ENCODE peak calls at places on chromosome 15, in six cellular contexts. C is A549, U is NB4, J is body of pancreas, R is IMR-90, O is erythroblast. Z is an unnamed sample.

GRCh38 chr15:60343221-60343970 is 54.4 kb downstream of the ANXA2 start:
- DNase-seq in C (no peak), U (no peak), J (no peak), R (no peak), O (no peak), Z (no peak)

GRCh38 chr15:49621327-49622210 is 721 bp downstream of the DTWD1 start:
- DNase-seq in C (no peak), U (peak; percentile 47), J (no peak), R (no peak), O (peak; percentile 55), Z (no peak)

GRCh38 chr15:31262143-31262530 is 64.5 kb upstream of the KLF13 start:
- DNase-seq in C (no peak), U (no peak), J (no peak), R (no peak), O (no peak), Z (peak; percentile 52)

GRCh38 chr15:88605507-88606436 is 15.4 kb upstream of the AEN start:
- DNase-seq in C (no peak), U (peak; percentile 37), J (peak; percentile 62), R (peak; percentile 29), O (peak; percentile 49), Z (no peak)

GRCh38 chr15:100635406-100636071 is 33.1 kb downstream of the ASB7 start:
- DNase-seq in C (no peak), U (no peak), J (no peak), R (no peak), O (no peak), Z (no peak)

GRCh38 chr15:78130466-78131294 is 565 bp downstream of the CIB2 start:
- DNase-seq in C (no peak), U (no peak), J (no peak), R (no peak), O (no peak), Z (peak; percentile 66)

GRCh38 chr15:73822998-73823397 is 50.4 kb upstream of the TBC1D21 start:
- DNase-seq in C (no peak), U (peak; percentile 20), J (no peak), R (peak; percentile 43), O (no peak), Z (no peak)

GRCh38 chr15:88543065-88543776 is 3.3 kb downstream of the DET1 start:
- DNase-seq in C (no peak), U (no peak), J (no peak), R (peak; percentile 37), O (peak; percentile 14), Z (no peak)

GRCh38 chr15:58222698-58223097 is 84.5 kb downstream of the AQP9 start:
- DNase-seq in C (no peak), U (peak; percentile 24), J (no peak), R (peak; percentile 37), O (no peak), Z (no peak)

GRCh38 chr15:99051308-99051707 is 43.7 kb upstream of the PGPEP1L start:
- DNase-seq in C (no peak), U (no peak), J (no peak), R (no peak), O (no peak), Z (no peak)

GRCh38 chr15:49423021-49423420 is at the start of gene FGF7:
- DNase-seq in C (no peak), U (peak; percentile 14), J (no peak), R (peak; percentile 88), O (no peak), Z (peak; percentile 56)

GRCh38 chr15:25689592-25689991 is 173.5 kb downstream of the ATP10A start:
- DNase-seq in C (no peak), U (no peak), J (peak; percentile 6), R (no peak), O (no peak), Z (peak; percentile 53)

GRCh38 chr15:61500951-61501350 is 271.8 kb upstream of the RORA start:
- DNase-seq in C (no peak), U (no peak), J (no peak), R (no peak), O (no peak), Z (no peak)

GRCh38 chr15:39666671-39667070 is 85.8 kb downstream of the THBS1 start:
- DNase-seq in C (no peak), U (no peak), J (no peak), R (peak; percentile 72), O (no peak), Z (no peak)

GRCh38 chr15:37040072-37040742 is 60.1 kb downstream of the MEIS2 start:
- DNase-seq in C (no peak), U (no peak), J (no peak), R (no peak), O (peak; percentile 25), Z (no peak)

GRCh38 chr15:38378162-38378560 is 75.8 kb upstream of the FAM98B start:
- DNase-seq in C (no peak), U (peak; percentile 2), J (peak; percentile 76), R (peak; percentile 36), O (peak; percentile 23), Z (peak; percentile 67)

GRCh38 chr15:59941612-59942011 is 62.5 kb upstream of the FOXB1 start:
- DNase-seq in C (no peak), U (no peak), J (no peak), R (no peak), O (no peak), Z (no peak)

GRCh38 chr15:101009176-101009575 is 90.0 kb downstream of the LRRK1 start:
- DNase-seq in C (no peak), U (no peak), J (no peak), R (no peak), O (no peak), Z (peak; percentile 29)

GRCh38 chr15:40300367-40300766 is 7.4 kb downstream of the PLCB2 start:
- DNase-seq in C (no peak), U (no peak), J (no peak), R (no peak), O (no peak), Z (no peak)

GRCh38 chr15:49270541-49271421 is 100.7 kb downstream of the GALK2 start:
- DNase-seq in C (no peak), U (no peak), J (no peak), R (peak; percentile 69), O (no peak), Z (no peak)

GRCh38 chr15:66734961-66735908 is 33.2 kb downstream of the SMAD6 start:
- DNase-seq in C (no peak), U (no peak), J (no peak), R (no peak), O (no peak), Z (peak; percentile 60)

GRCh38 chr15:25862469-25863066 is 559 bp downstream of the ATP10A start:
- DNase-seq in C (no peak), U (no peak), J (no peak), R (no peak), O (no peak), Z (no peak)

GRCh38 chr15:73787621-73788020 is 34.5 kb upstream of the INSYN1 start:
- DNase-seq in C (no peak), U (no peak), J (no peak), R (no peak), O (no peak), Z (no peak)

GRCh38 chr15:80780416-80781221 is 1.4 kb downstream of the CEMIP start:
- DNase-seq in C (peak; percentile 57), U (no peak), J (peak; percentile 24), R (peak; percentile 62), O (peak; percentile 6), Z (no peak)

GRCh38 chr15:39362832-39363561 is 217.9 kb upstream of the THBS1 start:
- DNase-seq in C (no peak), U (no peak), J (no peak), R (peak; percentile 96), O (no peak), Z (no peak)

GRCh38 chr15:89674526-89674925 is 4.6 kb downstream of the PLIN1 start:
- DNase-seq in C (no peak), U (no peak), J (no peak), R (no peak), O (no peak), Z (no peak)

GRCh38 chr15:52790166-52790708 is at the start of gene ONECUT1:
- DNase-seq in C (peak; percentile 79), U (peak; percentile 62), J (peak; percentile 87), R (peak; percentile 2), O (peak; percentile 36), Z (no peak)

GRCh38 chr15:39908186-39908585 is 11.9 kb downstream of the GPR176 start:
- DNase-seq in C (no peak), U (no peak), J (no peak), R (peak; percentile 96), O (no peak), Z (no peak)

GRCh38 chr15:43516801-43517353 is 531 bp upstream of the MAP1A start:
- DNase-seq in C (no peak), U (no peak), J (no peak), R (peak; percentile 68), O (no peak), Z (no peak)

GRCh38 chr15:90579213-90579612 is 49.5 kb downstream of the CRTC3 start:
- DNase-seq in C (no peak), U (peak; percentile 62), J (no peak), R (no peak), O (no peak), Z (no peak)

GRCh38 chr15:84981054-84981710 is 474 bp upstream of the PDE8A start:
- DNase-seq in C (peak; percentile 99), U (peak; percentile 99), J (peak; percentile 96), R (peak; percentile 96), O (peak; percentile 97), Z (peak; percentile 97)
- TF ChIP-seq POLR2A in C (peak; percentile 25), U (peak; percentile 14), J (peak; percentile 71), R (no peak), O (no peak), Z (no peak)

GRCh38 chr15:96330450-96331140 is at the start of gene NR2F2:
- DNase-seq in C (peak; percentile 91), U (peak; percentile 98), J (peak; percentile 98), R (peak; percentile 99), O (peak; percentile 81), Z (peak; percentile 99)
- TF ChIP-seq POLR2A in C (peak; percentile 63), U (peak; percentile 74), J (peak; percentile 97), R (peak; percentile 88), O (no peak), Z (peak; percentile 95)

DNA sequence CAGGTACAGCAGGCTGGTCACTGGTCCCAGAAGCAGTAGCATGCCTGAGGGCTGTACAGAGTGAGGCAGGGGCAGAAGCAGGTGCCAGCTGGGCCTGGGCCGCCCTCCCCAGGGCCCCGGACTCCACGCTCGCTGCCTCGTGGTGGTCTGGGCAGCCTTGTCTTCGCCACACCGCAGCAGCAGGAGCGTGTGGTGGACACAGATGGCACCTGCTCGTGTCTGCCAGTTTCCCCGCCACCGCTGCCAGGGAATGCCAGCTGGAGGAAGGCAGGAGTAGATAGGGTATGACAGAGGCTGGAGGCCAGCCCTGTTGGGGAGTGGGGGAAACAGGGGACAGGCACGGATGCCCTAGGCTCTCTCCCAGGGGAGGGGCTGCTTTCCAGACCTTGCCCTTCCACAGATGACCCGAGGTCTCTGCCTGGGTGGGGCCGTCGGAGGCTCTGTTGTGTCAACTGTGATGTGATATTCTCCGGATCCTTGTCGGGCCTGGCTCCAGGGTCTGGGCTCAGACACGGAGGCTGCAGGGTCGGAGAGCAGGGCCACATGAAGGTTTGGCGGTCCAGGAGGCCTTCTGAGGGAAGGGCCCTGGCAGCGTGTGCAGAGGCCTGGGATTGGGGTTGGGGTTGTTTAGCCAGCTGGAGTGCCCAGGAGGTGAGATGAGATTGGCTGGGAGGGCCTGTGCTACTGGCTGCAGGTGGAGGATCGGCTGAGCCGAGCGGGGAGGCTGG is 33.6 kb downstream of the GOLGA6L10 start:
- DNase-seq in C (no peak), U (no peak), J (no peak), R (no peak), O (no peak), Z (no peak)
- TF ChIP-seq POLR2A in C (no peak), U (no peak), J (no peak), R (no peak), O (no peak), Z (no peak)

GRCh38 chr15:96860746-96861145 is 530.2 kb downstream of the NR2F2 start:
- DNase-seq in C (no peak), U (no peak), J (no peak), R (no peak), O (no peak), Z (no peak)
- TF ChIP-seq POLR2A in C (no peak), U (no peak), J (no peak), R (no peak), O (no peak), Z (no peak)

Z was measured in sigmoid colon.